ENCODE peak calls at places on chromosomes 7 and 10, in nine cellular contexts. One of them, this sample, is unnamed.

GRCh38 chr10:3782099-3782455 is 2.9 kb downstream of the KLF6 start:
- DNase-seq in AG09319: no peak
- DNase-seq in activated CD8-positive, alpha-beta memory T cell treated with anti-CD3 and anti-CD28 coated beads for 48 hours: no peak
- DNase-seq in T-cell: peak; percentile 43
- DNase-seq in cardiac septum: no peak
- DNase-seq in WTC11: no peak
- DNase-seq in choroid plexus epithelial cell: peak; percentile 81
- DNase-seq in aorta: no peak
- DNase-seq in SK-N-SH: no peak
- DNase-seq in this sample: no peak

GRCh38 chr7:111958889-111959288 is 247.3 kb downstream of the DOCK4 start:
- DNase-seq in activated CD8-positive, alpha-beta memory T cell treated with anti-CD3 and anti-CD28 coated beads for 48 hours: no peak
- DNase-seq in T-cell: no peak
- DNase-seq in cardiac septum: no peak
- DNase-seq in AG09319: no peak
- DNase-seq in WTC11: no peak
- DNase-seq in SK-N-SH: peak; percentile 81
- DNase-seq in choroid plexus epithelial cell: no peak
- DNase-seq in aorta: no peak
- DNase-seq in this sample: peak; percentile 40

GRCh38 chr7:150949971-150950491 is 28.1 kb downstream of the KCNH2 start:
- DNase-seq in SK-N-SH: peak; percentile 60
- DNase-seq in AG09319: no peak
- DNase-seq in aorta: peak; percentile 65
- DNase-seq in WTC11: no peak
- DNase-seq in cardiac septum: peak; percentile 59
- DNase-seq in activated CD8-positive, alpha-beta memory T cell treated with anti-CD3 and anti-CD28 coated beads for 48 hours: no peak
- DNase-seq in T-cell: no peak
- DNase-seq in choroid plexus epithelial cell: no peak
- DNase-seq in this sample: peak; percentile 2

GRCh38 chr7:68176974-68177373 is 1180.3 kb downstream of the TYW1 start:
- DNase-seq in choroid plexus epithelial cell: peak; percentile 51
- DNase-seq in T-cell: no peak
- DNase-seq in cardiac septum: no peak
- DNase-seq in WTC11: peak; percentile 71
- DNase-seq in activated CD8-positive, alpha-beta memory T cell treated with anti-CD3 and anti-CD28 coated beads for 48 hours: no peak
- DNase-seq in SK-N-SH: peak; percentile 79
- DNase-seq in AG09319: no peak
- DNase-seq in aorta: no peak
- DNase-seq in this sample: peak; percentile 81

GRCh38 chr7:26423436-26423835 is 131.8 kb downstream of the SNX10 start:
- DNase-seq in choroid plexus epithelial cell: no peak
- DNase-seq in WTC11: no peak
- DNase-seq in activated CD8-positive, alpha-beta memory T cell treated with anti-CD3 and anti-CD28 coated beads for 48 hours: no peak
- DNase-seq in AG09319: no peak
- DNase-seq in cardiac septum: no peak
- DNase-seq in T-cell: no peak
- DNase-seq in aorta: no peak
- DNase-seq in SK-N-SH: no peak
- DNase-seq in this sample: no peak

GRCh38 chr7:139108256-139109187 is 998 bp downstream of the ZC3HAV1 start:
- DNase-seq in cardiac septum: no peak
- DNase-seq in aorta: peak; percentile 81
- DNase-seq in activated CD8-positive, alpha-beta memory T cell treated with anti-CD3 and anti-CD28 coated beads for 48 hours: no peak
- DNase-seq in T-cell: no peak
- DNase-seq in AG09319: no peak
- DNase-seq in SK-N-SH: no peak
- DNase-seq in WTC11: peak; percentile 60
- DNase-seq in choroid plexus epithelial cell: peak; percentile 24
- DNase-seq in this sample: no peak

GRCh38 chr10:30529373-30529998 is 95.5 kb downstream of the MAP3K8 start:
- DNase-seq in WTC11: peak; percentile 12
- DNase-seq in activated CD8-positive, alpha-beta memory T cell treated with anti-CD3 and anti-CD28 coated beads for 48 hours: peak; percentile 61
- DNase-seq in AG09319: no peak
- DNase-seq in cardiac septum: peak; percentile 93
- DNase-seq in T-cell: peak; percentile 83
- DNase-seq in choroid plexus epithelial cell: no peak
- DNase-seq in SK-N-SH: no peak
- DNase-seq in aorta: peak; percentile 84
- DNase-seq in this sample: no peak

GRCh38 chr7:124723012-124723411 is 42.6 kb downstream of the GPR37 start:
- DNase-seq in SK-N-SH: no peak
- DNase-seq in WTC11: no peak
- DNase-seq in aorta: no peak
- DNase-seq in cardiac septum: no peak
- DNase-seq in T-cell: no peak
- DNase-seq in activated CD8-positive, alpha-beta memory T cell treated with anti-CD3 and anti-CD28 coated beads for 48 hours: no peak
- DNase-seq in choroid plexus epithelial cell: peak; percentile 69
- DNase-seq in AG09319: no peak
- DNase-seq in this sample: no peak

GRCh38 chr7:127251458-127252379 is 1.0 kb downstream of the GRM8 start:
- DNase-seq in AG09319: no peak
- DNase-seq in cardiac septum: no peak
- DNase-seq in T-cell: no peak
- DNase-seq in activated CD8-positive, alpha-beta memory T cell treated with anti-CD3 and anti-CD28 coated beads for 48 hours: no peak
- DNase-seq in choroid plexus epithelial cell: no peak
- DNase-seq in SK-N-SH: peak; percentile 70
- DNase-seq in WTC11: peak; percentile 36
- DNase-seq in aorta: no peak
- DNase-seq in this sample: peak; percentile 30